ENCODE peak calls at places on chromosome 14, in ten cellular contexts. J, S, O, P, X, Q, Z, F, N and U are unnamed samples.

GRCh38 chr14:101219896-101220703 is 316.6 kb upstream of the RTL1 start:
- DNase-seq in J (no peak), S (peak; percentile 36), O (no peak), P (peak; percentile 50), X (no peak), Q (peak; percentile 25), Z (no peak), F (no peak), N (no peak), U (peak; percentile 45)

GRCh38 chr14:68968051-68968450 is 11.1 kb downstream of the ACTN1 start:
- DNase-seq in J (no peak), S (no peak), O (peak; percentile 73), P (no peak), X (no peak), Q (peak; percentile 70), Z (no peak), F (no peak), N (peak; percentile 27), U (no peak)

GRCh38 chr14:74902941-74903705 is 19.9 kb downstream of the RPS6KL1 start:
- DNase-seq in J (no peak), S (no peak), O (no peak), P (no peak), X (no peak), Q (no peak), Z (no peak), F (no peak), N (no peak), U (no peak)

GRCh38 chr14:95516554-95517209 is at the start of gene SYNE3:
- DNase-seq in J (no peak), S (no peak), O (peak; percentile 54), P (peak; percentile 85), X (peak; percentile 71), Q (peak; percentile 83), Z (peak; percentile 91), F (no peak), N (no peak), U (peak; percentile 81)

GRCh38 chr14:102901633-102902032 is 20.8 kb upstream of the AMN start:
- DNase-seq in J (no peak), S (no peak), O (no peak), P (no peak), X (peak; percentile 56), Q (peak; percentile 86), Z (no peak), F (peak; percentile 58), N (no peak), U (no peak)

GRCh38 chr14:20681348-20682126 is 2.8 kb upstream of the RNASE4 start:
- DNase-seq in J (peak; percentile 84), S (peak; percentile 92), O (peak; percentile 79), P (peak; percentile 90), X (peak; percentile 68), Q (peak; percentile 89), Z (peak; percentile 63), F (peak; percentile 93), N (peak; percentile 74), U (peak; percentile 98)

GRCh38 chr14:68707496-68707895 is 85.4 kb downstream of the ZFP36L1 start:
- DNase-seq in J (no peak), S (no peak), O (no peak), P (no peak), X (no peak), Q (no peak), Z (no peak), F (no peak), N (no peak), U (no peak)

GRCh38 chr14:100376751-100377171 is 53.6 kb downstream of the SLC25A47 start:
- DNase-seq in J (no peak), S (no peak), O (no peak), P (peak; percentile 72), X (no peak), Q (no peak), Z (peak; percentile 51), F (no peak), N (no peak), U (no peak)

GRCh38 chr14:31858868-31859267 is 218.2 kb upstream of the ARHGAP5 start:
- DNase-seq in J (no peak), S (no peak), O (no peak), P (peak; percentile 54), X (no peak), Q (no peak), Z (no peak), F (no peak), N (no peak), U (no peak)

GRCh38 chr14:34496679-34497513 is 34.9 kb upstream of the SPTSSA start:
- DNase-seq in J (peak; percentile 95), S (peak; percentile 49), O (no peak), P (peak; percentile 95), X (no peak), Q (peak; percentile 85), Z (peak; percentile 90), F (no peak), N (no peak), U (no peak)

GRCh38 chr14:91405241-91405721 is 12.3 kb downstream of the CCDC88C start:
- DNase-seq in J (no peak), S (no peak), O (peak; percentile 60), P (no peak), X (no peak), Q (peak; percentile 66), Z (no peak), F (no peak), N (no peak), U (peak; percentile 82)

GRCh38 chr14:32507029-32507984 is 178.2 kb downstream of the AKAP6 start:
- DNase-seq in J (no peak), S (no peak), O (no peak), P (peak; percentile 91), X (no peak), Q (no peak), Z (peak; percentile 68), F (no peak), N (no peak), U (no peak)

GRCh38 chr14:76729953-76730505 is 31.2 kb upstream of the VASH1 start:
- DNase-seq in J (no peak), S (no peak), O (no peak), P (no peak), X (no peak), Q (no peak), Z (no peak), F (no peak), N (no peak), U (no peak)